ENCODE peak calls at places on chromosomes 1 and 21, in four cellular contexts. One of them, this sample, is unnamed.

GRCh38 chr1:4027492-4028138 is 127.5 kb upstream of the C1orf174 start:
- DNase-seq in memory B cell: peak; percentile 79
- DNase-seq in stimulated activated CD4-positive, alpha-beta T cell treated with anti-CD3 and anti-CD28 coated beads, Interleukin-15, amount 100 ng/mL, for 24 hours: peak; percentile 20
- DNase-seq in HCT116: no peak
- DNase-seq in this sample: no peak

GRCh38 chr1:192741095-192741494 is 67.7 kb upstream of the RGS2 start:
- DNase-seq in HCT116: no peak
- DNase-seq in stimulated activated CD4-positive, alpha-beta T cell treated with anti-CD3 and anti-CD28 coated beads, Interleukin-15, amount 100 ng/mL, for 24 hours: no peak
- DNase-seq in memory B cell: no peak
- DNase-seq in this sample: no peak

GRCh38 chr21:35159881-35160280 is 110.8 kb upstream of the RUNX1 start:
- DNase-seq in stimulated activated CD4-positive, alpha-beta T cell treated with anti-CD3 and anti-CD28 coated beads, Interleukin-15, amount 100 ng/mL, for 24 hours: no peak
- DNase-seq in memory B cell: no peak
- DNase-seq in HCT116: no peak
- DNase-seq in this sample: no peak

GRCh38 chr1:36824390-36824861 is 209.9 kb downstream of the GRIK3 start:
- DNase-seq in memory B cell: no peak
- DNase-seq in HCT116: no peak
- DNase-seq in stimulated activated CD4-positive, alpha-beta T cell treated with anti-CD3 and anti-CD28 coated beads, Interleukin-15, amount 100 ng/mL, for 24 hours: no peak
- DNase-seq in this sample: no peak

GRCh38 chr21:35217504-35218060 is 168.5 kb upstream of the RUNX1 start:
- DNase-seq in HCT116: peak; percentile 98
- DNase-seq in memory B cell: no peak
- DNase-seq in stimulated activated CD4-positive, alpha-beta T cell treated with anti-CD3 and anti-CD28 coated beads, Interleukin-15, amount 100 ng/mL, for 24 hours: peak; percentile 60
- DNase-seq in this sample: peak; percentile 90

GRCh38 chr1:178310685-178311105 is 186.1 kb downstream of the CLEC20A start:
- DNase-seq in stimulated activated CD4-positive, alpha-beta T cell treated with anti-CD3 and anti-CD28 coated beads, Interleukin-15, amount 100 ng/mL, for 24 hours: no peak
- DNase-seq in HCT116: peak; percentile 64
- DNase-seq in memory B cell: peak; percentile 51
- DNase-seq in this sample: peak; percentile 68

GRCh38 chr1:54302549-54302948 is 102.6 kb downstream of the MRPL37 start:
- DNase-seq in stimulated activated CD4-positive, alpha-beta T cell treated with anti-CD3 and anti-CD28 coated beads, Interleukin-15, amount 100 ng/mL, for 24 hours: no peak
- DNase-seq in memory B cell: no peak
- DNase-seq in HCT116: no peak
- DNase-seq in this sample: no peak

GRCh38 chr1:110594466-110595076 is 11.6 kb downstream of the KCNA2 start:
- DNase-seq in HCT116: no peak
- DNase-seq in stimulated activated CD4-positive, alpha-beta T cell treated with anti-CD3 and anti-CD28 coated beads, Interleukin-15, amount 100 ng/mL, for 24 hours: no peak
- DNase-seq in memory B cell: no peak
- DNase-seq in this sample: no peak

GRCh38 chr21:43194303-43195130 is 25.7 kb downstream of the CRYAA start:
- DNase-seq in HCT116: no peak
- DNase-seq in memory B cell: no peak
- DNase-seq in stimulated activated CD4-positive, alpha-beta T cell treated with anti-CD3 and anti-CD28 coated beads, Interleukin-15, amount 100 ng/mL, for 24 hours: no peak
- DNase-seq in this sample: peak; percentile 32

GRCh38 chr1:68128820-68129219 is 78.4 kb upstream of the DIRAS3 start:
- DNase-seq in memory B cell: no peak
- DNase-seq in HCT116: no peak
- DNase-seq in stimulated activated CD4-positive, alpha-beta T cell treated with anti-CD3 and anti-CD28 coated beads, Interleukin-15, amount 100 ng/mL, for 24 hours: no peak
- DNase-seq in this sample: no peak

GRCh38 chr1:212415107-212415841 is 588 bp upstream of the PACC1 start:
- DNase-seq in HCT116: no peak
- DNase-seq in memory B cell: no peak
- DNase-seq in stimulated activated CD4-positive, alpha-beta T cell treated with anti-CD3 and anti-CD28 coated beads, Interleukin-15, amount 100 ng/mL, for 24 hours: no peak
- DNase-seq in this sample: no peak

GRCh38 chr1:92980732-92981647 is 19.7 kb upstream of the DIPK1A start:
- DNase-seq in stimulated activated CD4-positive, alpha-beta T cell treated with anti-CD3 and anti-CD28 coated beads, Interleukin-15, amount 100 ng/mL, for 24 hours: peak; percentile 37
- DNase-seq in memory B cell: no peak
- DNase-seq in HCT116: no peak
- DNase-seq in this sample: no peak

GRCh38 chr21:44352253-44352860 is 1.1 kb upstream of the TRPM2 start:
- DNase-seq in memory B cell: no peak
- DNase-seq in stimulated activated CD4-positive, alpha-beta T cell treated with anti-CD3 and anti-CD28 coated beads, Interleukin-15, amount 100 ng/mL, for 24 hours: no peak
- DNase-seq in HCT116: no peak
- DNase-seq in this sample: no peak

GRCh38 chr1:40780678-40781613 is 2.6 kb upstream of the KCNQ4 start:
- DNase-seq in memory B cell: no peak
- DNase-seq in HCT116: no peak
- DNase-seq in stimulated activated CD4-positive, alpha-beta T cell treated with anti-CD3 and anti-CD28 coated beads, Interleukin-15, amount 100 ng/mL, for 24 hours: no peak
- DNase-seq in this sample: no peak

GRCh38 chr1:246537887-246538286 is 28.2 kb downstream of the TFB2M start:
- DNase-seq in HCT116: no peak
- DNase-seq in stimulated activated CD4-positive, alpha-beta T cell treated with anti-CD3 and anti-CD28 coated beads, Interleukin-15, amount 100 ng/mL, for 24 hours: no peak
- DNase-seq in memory B cell: no peak
- DNase-seq in this sample: no peak

This sample was measured in Caco-2.